ENCODE peak calls at places on chromosomes 13 and 19, in ten cellular contexts. G, E, U, J, A, I, B, D, Q and M are unnamed samples. For H3K4me1 and H3K9me3, the result is how much of the 10 kb centered on the place peaks cover.

GRCh38 chr13:48292650-48293049 is 10.9 kb upstream of the RB1 start:
- DNase-seq in B (no peak), E (no peak), A (no peak), G (no peak), D (no peak), U (no peak), Q (no peak), I (no peak), J (no peak), M (no peak)

GRCh38 chr13:44576396-44577235 is 486 bp upstream of the TSC22D1 start:
- DNase-seq in B (no peak), Q (peak), U (no peak), I (peak), E (peak), D (peak), A (no peak), G (no peak), J (no peak), M (no peak)

GRCh38 chr19:8302734-8303133 is 5.4 kb downstream of the CD320 start:
- DNase-seq in A (no peak), U (peak), Q (no peak), B (peak), E (no peak), G (no peak), I (no peak), J (no peak), D (no peak), M (no peak)

GRCh38 chr13:94121686-94122085 is 357.8 kb downstream of the DCT start:
- DNase-seq in E (no peak), I (no peak), U (no peak), J (no peak), B (no peak), Q (no peak), D (no peak), G (no peak), A (no peak), M (no peak)

GRCh38 chr19:15418112-15418587 is 638 bp downstream of the AKAP8L start:
- DNase-seq in E (no peak), G (no peak), U (no peak), A (no peak), J (no peak), Q (peak), I (no peak), D (no peak), B (no peak), M (no peak)

GRCh38 chr13:32443111-32443510 is 15.2 kb upstream of the N4BP2L1 start:
- DNase-seq in E (no peak), U (no peak), D (peak), I (no peak), J (no peak), B (peak), G (no peak), A (no peak), Q (no peak), M (no peak)

GRCh38 chr19:32392142-32392541 is 13.4 kb upstream of the DPY19L3 start:
- DNase-seq in I (no peak), D (no peak), A (no peak), E (no peak), B (no peak), G (no peak), U (no peak), Q (no peak), J (no peak), M (no peak)

GRCh38 chr19:40933025-40933424 is 51.0 kb upstream of the CYP2A7 start:
- DNase-seq in I (no peak), B (no peak), U (no peak), G (no peak), J (no peak), E (no peak), A (peak), D (no peak), Q (peak), M (peak)

GRCh38 chr13:49625392-49626137 is 2.7 kb upstream of the ARL11 start:
- DNase-seq in B (no peak), E (no peak), D (peak), G (peak), J (peak), I (no peak), U (peak), Q (no peak), A (no peak), M (no peak)

GRCh38 chr13:66700336-66700735 is 529.8 kb downstream of the PCDH9 start:
- DNase-seq in G (no peak), I (no peak), Q (no peak), A (no peak), E (no peak), B (no peak), J (no peak), U (no peak), D (no peak), M (no peak)

GRCh38 chr19:10238172-10238783 is 7.1 kb upstream of the S1PR2 start:
- DNase-seq in A (no peak), Q (no peak), E (no peak), B (no peak), J (peak), U (no peak), I (no peak), G (peak), D (peak), M (no peak)

GRCh38 chr19:36267061-36267845 is 52.3 kb downstream of the ZNF146 start:
- DNase-seq in Q (no peak), E (peak), J (no peak), A (no peak), G (no peak), U (no peak), D (no peak), I (no peak), B (no peak), M (no peak)

GRCh38 chr19:35883920-35884319 is 15.5 kb downstream of the APLP1 start:
- DNase-seq in J (no peak), Q (no peak), B (no peak), U (no peak), G (no peak), E (no peak), D (no peak), I (no peak), A (no peak), M (no peak)

GRCh38 chr19:3983936-3984583 is 1.2 kb downstream of the EEF2 start:
- DNase-seq in D (peak), A (peak), G (no peak), Q (no peak), U (no peak), E (no peak), I (no peak), B (no peak), J (no peak), M (no peak)

GRCh38 chr13:25276748-25277147 is 10.5 kb downstream of the MTMR6 start:
- DNase-seq in B (no peak), I (no peak), A (no peak), E (no peak), G (no peak), U (no peak), D (no peak), Q (no peak), J (no peak), M (no peak)

GRCh38 chr13:106318941-106319411 is 216.5 kb downstream of the EFNB2 start:
- DNase-seq in D (no peak), Q (no peak), U (no peak), J (no peak), B (no peak), I (no peak), E (no peak), A (no peak), G (no peak), M (no peak)

GRCh38 chr13:64248371-64249065 is 2832.9 kb upstream of the PCDH20 start:
- DNase-seq in G (no peak), A (no peak), J (no peak), B (no peak), D (no peak), U (no peak), I (no peak), Q (no peak), E (no peak), M (no peak)

GRCh38 chr19:46736544-46737274 is 9.1 kb upstream of the FKRP start:
- DNase-seq in E (peak), Q (peak), G (peak), A (no peak), U (no peak), J (peak), D (no peak), B (no peak), I (no peak), M (no peak)

GRCh38 chr19:48844472-48844871 is 8.2 kb upstream of the HSD17B14 start:
- DNase-seq in B (no peak), J (no peak), E (no peak), A (peak), Q (peak), I (no peak), G (no peak), U (no peak), D (no peak), M (no peak)

GRCh38 chr19:47514151-47514868 is 553 bp downstream of the NAPA start:
- DNase-seq in B (no peak), Q (peak), G (no peak), J (no peak), D (peak), A (no peak), E (no peak), I (no peak), U (peak), M (no peak)

GRCh38 chr19:10449037-10449436 is 28.7 kb downstream of the PDE4A start:
- DNase-seq in A (no peak), I (no peak), D (no peak), E (no peak), U (no peak), J (no peak), B (no peak), Q (no peak), G (no peak), M (no peak)

GRCh38 chr19:3397266-3398022 is 31.1 kb downstream of the NFIC start:
- DNase-seq in U (no peak), I (no peak), D (peak), A (peak), E (no peak), G (peak), Q (peak), J (no peak), B (no peak), M (no peak)

GRCh38 chr19:49380391-49380790 is 7.7 kb upstream of the KASH5 start:
- DNase-seq in A (no peak), B (no peak), E (no peak), I (no peak), G (no peak), D (no peak), U (no peak), J (no peak), Q (no peak), M (no peak)

GRCh38 chr19:42220751-42221097 is 612 bp downstream of the ZNF526 start:
- DNase-seq in A (no peak), B (no peak), G (no peak), I (no peak), D (no peak), E (no peak), Q (peak), J (no peak), U (no peak), M (no peak)

GRCh38 chr19:10105241-10106099 is 692 bp upstream of the PPAN start:
- DNase-seq in J (no peak), Q (no peak), D (peak), I (no peak), A (no peak), B (no peak), G (no peak), U (no peak), E (no peak), M (no peak)

GRCh38 chr19:44476559-44477408 is 23.5 kb downstream of the ZNF180 start:
- DNase-seq in E (no peak), D (no peak), Q (peak), A (no peak), U (no peak), I (no peak), B (no peak), G (no peak), J (no peak), M (no peak)

GRCh38 chr13:99062593-99062992 is 84.7 kb upstream of the DOCK9 start:
- DNase-seq in B (no peak), J (no peak), A (no peak), G (peak), I (no peak), D (no peak), Q (no peak), U (peak), E (peak), M (no peak)

GRCh38 chr13:79481685-79482052 is 714 bp downstream of the NDFIP2 start:
- DNase-seq in J (no peak), Q (no peak), G (no peak), U (no peak), I (no peak), A (no peak), D (peak), B (no peak), E (no peak), M (no peak)

GRCh38 chr19:41957838-41958366 is 1.2 kb downstream of the RABAC1 start:
- DNase-seq in U (peak), I (peak), G (peak), B (peak), J (peak), A (peak), D (peak), Q (peak), E (no peak), M (peak)

GRCh38 chr19:4622695-4623421 is 16.5 kb upstream of the TNFAIP8L1 start:
- DNase-seq in Q (no peak), I (no peak), U (no peak), G (no peak), B (no peak), A (peak), E (no peak), J (no peak), D (no peak), M (no peak)

GRCh38 chr19:7691497-7691896 is 10.4 kb downstream of the FCER2 start:
- DNase-seq in D (no peak), E (no peak), J (no peak), A (no peak), Q (no peak), I (no peak), B (no peak), U (no peak), G (no peak), M (no peak)

GRCh38 chr19:50514346-50515167 is 844 bp upstream of the ASPDH start:
- DNase-seq in D (no peak), A (no peak), J (peak), E (peak), I (no peak), U (no peak), Q (peak), G (no peak), B (no peak), M (no peak)

GRCh38 chr19:7494416-7495098 is 5.7 kb upstream of the PEX11G start:
- DNase-seq in A (no peak), E (no peak), J (no peak), B (peak), Q (peak), G (peak), I (no peak), D (no peak), U (peak), M (no peak)

GRCh38 chr19:4352701-4353121 is 9.3 kb downstream of the MPND start:
- DNase-seq in D (no peak), G (no peak), B (peak), U (no peak), Q (peak), E (peak), I (peak), A (peak), J (no peak), M (no peak)

GRCh38 chr13:27783111-27783510 is 9.2 kb upstream of the GSX1 start:
- DNase-seq in U (no peak), I (no peak), D (no peak), E (no peak), A (peak), B (no peak), G (no peak), Q (peak), J (no peak), M (no peak)

GRCh38 chr19:10209305-10209704 is 14.6 kb upstream of the DNMT1 start:
- DNase-seq in Q (no peak), A (no peak), U (no peak), D (no peak), G (no peak), J (no peak), I (no peak), E (no peak), B (no peak), M (no peak)

GRCh38 chr13:21849323-21849722 is 178.4 kb downstream of the FGF9 start:
- DNase-seq in G (no peak), E (no peak), J (no peak), A (peak), U (no peak), Q (peak), I (no peak), B (no peak), D (no peak), M (no peak)

GRCh38 chr19:18155095-18156087 is 2.4 kb downstream of the PIK3R2 start:
- DNase-seq in D (peak), E (no peak), I (no peak), Q (no peak), G (no peak), B (no peak), J (no peak), U (no peak), A (no peak), M (no peak)
- H3K27ac ChIP-seq in D (peak), E (no peak), I (no peak), Q (no peak), G (peak), B (peak), J (peak), U (peak), A (no peak), M (no peak)

DNA sequence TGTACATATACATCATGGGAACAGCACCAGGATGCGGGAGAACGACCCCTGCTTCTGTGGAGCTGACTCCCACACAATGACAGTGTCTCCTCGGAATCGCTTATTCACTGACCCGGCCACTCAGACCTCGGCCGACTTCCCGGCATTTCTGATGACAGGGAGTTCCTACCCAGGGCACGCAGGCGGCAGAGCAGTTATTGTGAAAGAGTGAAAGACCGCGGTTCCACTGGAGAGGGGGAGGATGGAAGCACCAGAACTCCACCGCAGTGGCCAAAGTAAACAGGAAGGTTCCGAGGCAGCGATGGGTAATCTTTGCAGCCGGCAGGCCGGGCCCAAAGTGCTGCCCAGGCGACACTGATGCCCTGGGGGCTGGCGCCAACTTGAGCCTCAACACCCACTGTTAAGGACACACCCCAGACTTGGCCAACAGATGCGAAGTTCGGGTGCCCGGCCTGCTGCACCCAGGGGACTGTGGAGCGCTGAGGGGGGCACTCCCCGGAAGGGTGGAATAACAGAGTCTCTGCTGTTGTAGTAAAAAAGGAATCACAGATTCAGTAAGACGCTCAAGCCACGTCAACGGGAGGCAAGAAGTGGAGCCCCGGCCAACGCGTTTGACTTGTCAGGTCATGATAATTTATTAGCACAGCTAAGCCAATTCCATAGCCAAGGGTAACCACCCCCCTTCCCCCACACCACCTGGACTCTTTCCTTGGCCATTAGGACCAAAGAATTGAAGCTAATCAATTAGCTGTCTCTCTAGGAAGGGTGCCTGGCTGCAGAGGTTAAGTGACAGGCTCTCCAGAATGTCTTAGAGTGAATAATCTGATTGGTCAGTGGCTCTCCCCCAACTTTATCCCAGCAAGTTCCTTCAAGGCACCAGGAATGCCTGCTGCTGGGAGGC is 5.8 kb downstream of the MLLT1 start:
- DNase-seq in B (peak), G (peak), J (peak), I (no peak), D (peak), E (peak), Q (no peak), U (peak), A (no peak), M (no peak)
- H3K4me1 ChIP-seq in B (half or more), G (half or more), J (half or more), I (under half), D (half or more), E (under half), Q (half or more), U (half or more), A (under half), M (under half)

GRCh38 chr19:37817180-37817911 is 38.0 kb upstream of the ZNF573 start:
- DNase-seq in D (peak), U (peak), Q (peak), B (peak), I (peak), E (peak), A (peak), J (peak), G (peak), M (peak)
- H3K9me3 ChIP-seq in D (under half), U (under half), Q (under half), B (half or more), I (under half), E (under half), A (under half), J (under half), G (under half), M (under half)

GRCh38 chr19:30310806-30311121 is 61.4 kb upstream of the ZNF536 start:
- DNase-seq in A (no peak), I (no peak), B (no peak), Q (no peak), D (no peak), J (no peak), E (no peak), U (no peak), G (no peak), M (no peak)

GRCh38 chr19:30314056-30314804 is 58.0 kb upstream of the ZNF536 start:
- DNase-seq in Q (no peak), E (no peak), D (no peak), J (no peak), B (no peak), A (no peak), U (no peak), G (no peak), I (no peak), M (no peak)

GRCh38 chr19:30313353-30313750 is 58.8 kb upstream of the ZNF536 start:
- DNase-seq in Q (no peak), A (no peak), J (no peak), E (no peak), D (no peak), I (no peak), U (no peak), G (no peak), B (no peak), M (no peak)

GRCh38 chr19:30311911-30312310 is 60.3 kb upstream of the ZNF536 start:
- DNase-seq in B (no peak), E (no peak), J (no peak), D (no peak), G (no peak), A (no peak), I (no peak), Q (no peak), U (no peak), M (no peak)

DNA sequence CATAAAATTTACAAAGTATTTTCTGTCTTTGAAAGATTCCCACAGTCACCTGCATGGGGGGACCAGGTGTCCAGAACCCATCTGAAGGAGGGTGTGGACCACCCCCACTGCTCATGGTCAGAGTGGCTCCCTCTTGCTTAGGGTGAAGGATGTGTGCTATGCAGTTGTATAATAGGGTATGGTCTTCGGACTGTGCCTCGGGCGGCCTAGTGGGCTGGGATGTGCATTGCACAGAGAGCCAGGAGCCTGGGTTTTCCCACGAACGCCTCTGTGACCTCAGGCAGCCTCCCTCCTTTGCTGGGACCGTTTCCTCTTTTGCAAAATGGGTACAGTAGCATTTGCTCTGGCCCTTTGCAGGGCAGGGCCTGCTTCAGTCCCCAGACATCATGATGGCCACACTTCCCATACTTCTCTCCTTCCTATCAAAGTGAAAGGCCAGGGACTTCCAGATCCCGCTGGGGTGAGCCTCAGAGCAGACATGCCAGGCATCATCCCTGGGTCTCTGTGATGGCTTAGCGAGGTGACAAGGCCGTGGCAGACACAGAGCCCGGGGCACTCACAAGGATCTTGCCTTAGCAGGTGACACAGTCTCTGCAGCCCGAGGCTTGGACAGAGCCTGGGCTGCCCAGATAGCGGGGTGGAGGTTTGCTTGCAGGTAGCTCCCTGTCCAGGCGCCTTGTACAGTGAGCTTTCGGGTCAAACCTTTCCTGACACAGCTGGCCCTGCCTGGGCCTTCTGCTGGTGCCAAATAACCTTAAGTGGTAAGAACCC is 59.4 kb upstream of the ZNF536 start:
- DNase-seq in G (no peak), Q (no peak), U (no peak), A (no peak), B (no peak), J (no peak), D (no peak), I (no peak), E (no peak), M (no peak)
- H3K27ac ChIP-seq in G (no peak), Q (no peak), U (no peak), A (no peak), B (no peak), J (no peak), D (no peak), I (no peak), E (no peak), M (no peak)